ENCODE peak calls at places on chromosomes 3 and 15, in eight cellular contexts. D is effector memory CD4-positive, alpha-beta T cell; B is mesendoderm; I is PC-3; M is psoas muscle; O is Peyer's patch; R is IMR-90; K is BE2C. C is an unnamed sample.
A peak's percentile ranks its signal among the peaks of the same experiment; 100 is the strongest.

GRCh38 chr15:76904461-76905012 is 603 bp downstream of the SCAPER start:
- DNase-seq in D (no peak), B (peak; percentile 73), I (peak; percentile 38), M (peak; percentile 67), O (peak; percentile 44), R (peak; percentile 16), K (peak; percentile 32), C (no peak)

GRCh38 chr15:70788114-70789049 is 25.0 kb upstream of the UACA start:
- DNase-seq in D (no peak), B (no peak), I (peak; percentile 88), M (no peak), O (no peak), R (peak; percentile 86), K (no peak), C (no peak)

GRCh38 chr3:122932251-122932967 is 95.2 kb downstream of the SEMA5B start:
- DNase-seq in D (no peak), B (no peak), I (peak; percentile 75), M (no peak), O (no peak), R (no peak), K (no peak), C (no peak)

GRCh38 chr3:159978353-159978752 is 10.3 kb upstream of the IL12A start:
- DNase-seq in D (no peak), B (no peak), I (no peak), M (no peak), O (no peak), R (no peak), K (no peak), C (no peak)

GRCh38 chr15:79834496-79834895 is 62.3 kb downstream of the MTHFS start:
- DNase-seq in D (no peak), B (no peak), I (peak; percentile 21), M (no peak), O (no peak), R (no peak), K (no peak), C (no peak)

GRCh38 chr15:39946862-39947261 is 12.9 kb downstream of the EIF2AK4 start:
- DNase-seq in D (no peak), B (no peak), I (peak; percentile 66), M (no peak), O (no peak), R (peak; percentile 41), K (no peak), C (no peak)

GRCh38 chr3:125684199-125684598 is 88.9 kb upstream of the OSBPL11 start:
- DNase-seq in D (no peak), B (peak; percentile 76), I (peak; percentile 9), M (no peak), O (no peak), R (peak; percentile 12), K (peak; percentile 47), C (no peak)

GRCh38 chr3:45236964-45237363 is 10.9 kb upstream of the TMEM158 start:
- DNase-seq in D (no peak), B (peak; percentile 40), I (no peak), M (no peak), O (no peak), R (no peak), K (peak; percentile 22), C (no peak)

GRCh38 chr3:2099779-2100191 is 1.1 kb downstream of the CNTN4 start:
- DNase-seq in D (no peak), B (peak; percentile 60), I (no peak), M (no peak), O (no peak), R (no peak), K (no peak), C (peak; percentile 62)

GRCh38 chr3:179673522-179673921 is 20.7 kb downstream of the USP13 start:
- DNase-seq in D (no peak), B (no peak), I (no peak), M (no peak), O (no peak), R (no peak), K (no peak), C (no peak)

GRCh38 chr3:65971281-65972252 is 67.2 kb downstream of the MAGI1 start:
- DNase-seq in D (no peak), B (peak; percentile 87), I (no peak), M (no peak), O (no peak), R (no peak), K (no peak), C (no peak)

GRCh38 chr3:23760325-23760724 is 45.4 kb upstream of the UBE2E1 start:
- DNase-seq in D (no peak), B (no peak), I (peak; percentile 21), M (no peak), O (no peak), R (no peak), K (no peak), C (no peak)

GRCh38 chr3:146277953-146278631 is 27.2 kb upstream of the PLSCR4 start:
- DNase-seq in D (no peak), B (no peak), I (peak; percentile 85), M (no peak), O (no peak), R (peak; percentile 94), K (no peak), C (no peak)

GRCh38 chr15:40347559-40348470 is 3.0 kb upstream of the PHGR1 start:
- DNase-seq in D (no peak), B (no peak), I (peak; percentile 77), M (peak; percentile 23), O (no peak), R (no peak), K (no peak), C (no peak)

GRCh38 chr3:45026957-45027356 is 854 bp downstream of the CLEC3B start:
- DNase-seq in D (no peak), B (peak; percentile 93), I (no peak), M (peak; percentile 93), O (no peak), R (peak; percentile 34), K (no peak), C (no peak)

GRCh38 chr15:75712668-75713337 is at the start of gene CSPG4:
- DNase-seq in D (no peak), B (peak; percentile 58), I (peak; percentile 47), M (peak; percentile 85), O (no peak), R (peak; percentile 73), K (peak; percentile 53), C (no peak)
- H3K36me3 ChIP-seq in D (no peaks in the 10 kb centered on the region), B (no peaks in the 10 kb centered on the region), I (no peaks in the 10 kb centered on the region), M (no peaks in the 10 kb centered on the region), O (no peaks in the 10 kb centered on the region), R (no peaks in the 10 kb centered on the region), K (no peaks in the 10 kb centered on the region), C (no peaks in the 10 kb centered on the region)

DNA sequence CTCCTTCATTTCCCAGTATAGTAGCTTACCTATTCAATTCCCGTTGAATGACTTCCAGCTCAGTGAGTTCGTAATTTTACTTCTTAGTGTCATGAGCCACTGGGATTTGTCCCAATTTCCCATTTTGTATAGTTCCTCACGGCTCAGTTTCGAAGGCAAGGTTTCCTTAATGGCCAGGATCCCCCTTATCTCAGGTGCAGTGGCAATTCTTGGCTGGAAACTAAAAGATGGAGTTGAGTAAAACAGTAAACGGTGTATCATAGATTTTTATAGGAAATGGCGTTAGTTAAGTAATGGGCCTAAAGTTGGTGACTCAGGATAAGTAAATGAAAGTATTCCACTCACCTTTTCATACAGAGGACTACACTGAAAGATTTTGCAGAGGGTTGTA is 522 bp upstream of the LMLN start:
- DNase-seq in D (no peak), B (no peak), I (no peak), M (no peak), O (no peak), R (no peak), K (no peak), C (no peak)
- H3K4me1 ChIP-seq in D (peaks cover 24% of the 10 kb centered on the region), B (peaks cover 4% of the 10 kb centered on the region), I (peaks cover 22% of the 10 kb centered on the region), M (peaks cover 16% of the 10 kb centered on the region), O (no peaks in the 10 kb centered on the region), R (peaks cover 3% of the 10 kb centered on the region), K (no peaks in the 10 kb centered on the region), C (peaks cover 2% of the 10 kb centered on the region)

DNA sequence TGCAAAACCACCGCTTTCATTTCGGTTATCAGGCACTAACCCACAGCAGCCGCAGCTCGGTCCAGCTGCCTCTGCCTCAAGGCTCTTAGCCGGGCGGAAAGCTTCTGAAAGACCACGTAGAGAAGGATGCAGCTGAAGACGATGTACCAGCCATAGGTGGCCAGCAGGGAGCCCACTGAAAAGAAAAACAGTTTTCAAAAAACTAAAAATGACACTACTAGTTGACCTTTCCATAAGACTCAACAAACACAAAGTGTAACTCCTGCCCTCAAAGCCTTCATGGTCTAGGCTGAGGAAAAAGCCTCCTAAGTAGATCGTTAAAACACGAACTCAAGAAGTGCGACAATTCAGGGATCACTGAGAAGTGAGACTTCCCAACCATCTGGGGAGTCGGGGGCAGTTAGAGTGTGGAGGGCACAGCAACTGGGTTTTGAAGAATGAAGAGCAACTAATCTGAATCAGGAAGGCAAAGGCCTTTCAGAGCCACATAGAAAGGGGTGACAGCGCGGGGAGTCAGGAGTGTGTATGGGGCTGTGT is 716 bp downstream of the SELENOS start:
- DNase-seq in D (no peak), B (peak; percentile 61), I (peak; percentile 37), M (no peak), O (no peak), R (peak; percentile 47), K (peak; percentile 56), C (no peak)
- H3K36me3 ChIP-seq in D (peaks cover 47% of the 10 kb centered on the region), B (peaks cover 18% of the 10 kb centered on the region), I (peaks cover 40% of the 10 kb centered on the region), M (peaks cover 17% of the 10 kb centered on the region), O (no peaks in the 10 kb centered on the region), R (peaks cover 41% of the 10 kb centered on the region), K (peaks cover 50% of the 10 kb centered on the region), C (peaks cover 27% of the 10 kb centered on the region)

GRCh38 chr15:41946970-41947369 is 25.4 kb downstream of the EHD4 start:
- DNase-seq in D (no peak), B (no peak), I (no peak), M (no peak), O (no peak), R (no peak), K (no peak), C (no peak)

GRCh38 chr15:41944313-41944940 is 27.9 kb downstream of the EHD4 start:
- DNase-seq in D (no peak), B (peak; percentile 76), I (peak; percentile 97), M (peak; percentile 77), O (no peak), R (peak; percentile 94), K (no peak), C (no peak)

GRCh38 chr15:41945701-41946100 is 26.7 kb downstream of the EHD4 start:
- DNase-seq in D (no peak), B (no peak), I (no peak), M (no peak), O (no peak), R (no peak), K (no peak), C (no peak)

GRCh38 chr15:41943543-41944312 is 28.6 kb downstream of the EHD4 start:
- DNase-seq in D (no peak), B (no peak), I (no peak), M (no peak), O (no peak), R (no peak), K (no peak), C (no peak)

DNA sequence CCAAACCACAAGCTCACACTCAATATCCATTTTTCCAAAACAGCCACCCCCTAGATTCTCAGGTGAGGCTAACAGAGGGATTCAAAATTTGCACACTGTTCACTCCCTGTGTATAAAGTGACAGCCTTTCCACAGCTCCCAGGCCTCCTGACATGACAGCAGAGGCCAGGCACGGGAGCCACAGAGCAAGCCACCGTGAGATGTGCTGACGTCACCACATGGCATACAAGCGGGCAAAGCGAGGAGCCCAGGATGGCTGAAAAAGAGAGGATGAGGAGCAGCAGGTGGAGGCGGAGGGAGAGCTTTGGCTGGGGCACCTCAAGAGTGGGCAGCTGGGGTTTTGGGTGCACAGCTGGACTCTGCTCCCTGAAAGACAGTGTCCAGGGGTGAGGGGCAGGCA is 27.1 kb downstream of the EHD4 start:
- DNase-seq in D (no peak), B (no peak), I (no peak), M (no peak), O (no peak), R (no peak), K (no peak), C (no peak)
- H3K4me1 ChIP-seq in D (peaks cover 9% of the 10 kb centered on the region), B (peaks cover 2% of the 10 kb centered on the region), I (peaks cover 50% of the 10 kb centered on the region), M (peaks cover 3% of the 10 kb centered on the region), O (no peaks in the 10 kb centered on the region), R (peaks cover 50% of the 10 kb centered on the region), K (no peaks in the 10 kb centered on the region), C (no peaks in the 10 kb centered on the region)

C was measured in pancreas.